ENCODE peak calls at places on chromosome X, in six cellular contexts. V, A, E, C, G and O are unnamed samples.

GRCh38 chrX:107447642-107448041 is 1.8 kb upstream of the FRMPD3 start:
- DNase-seq in V (no peak), A (no peak), E (no peak), C (no peak), G (no peak), O (no peak)

GRCh38 chrX:153609917-153610833 is 11.2 kb upstream of the CCNQ start:
- DNase-seq in V (peak), A (peak), E (peak), C (no peak), G (peak), O (no peak)

GRCh38 chrX:13761606-13762005 is 27.1 kb downstream of the OFD1 start:
- DNase-seq in V (no peak), A (peak), E (peak), C (no peak), G (no peak), O (no peak)

GRCh38 chrX:34875204-34875603 is 67.4 kb upstream of the FAM47B start:
- DNase-seq in V (peak), A (no peak), E (no peak), C (no peak), G (no peak), O (no peak)

GRCh38 chrX:63661676-63662075 is 123.3 kb downstream of the ARHGEF9 start:
- DNase-seq in V (no peak), A (no peak), E (no peak), C (no peak), G (no peak), O (no peak)

GRCh38 chrX:142095816-142096215 is 109.3 kb downstream of the MAGEC2 start:
- DNase-seq in V (no peak), A (no peak), E (no peak), C (no peak), G (no peak), O (no peak)

GRCh38 chrX:69229436-69229835 is 64.2 kb upstream of the PJA1 start:
- DNase-seq in V (no peak), A (no peak), E (no peak), C (no peak), G (no peak), O (no peak)

GRCh38 chrX:28850955-28851354 is 263.7 kb downstream of the IL1RAPL1 start:
- DNase-seq in V (no peak), A (no peak), E (no peak), C (no peak), G (no peak), O (no peak)

GRCh38 chrX:54799046-54799445 is 991 bp upstream of the ITIH6 start:
- DNase-seq in V (no peak), A (no peak), E (no peak), C (no peak), G (no peak), O (no peak)

GRCh38 chrX:153387987-153388721 is 13.0 kb downstream of the PNMA6E start:
- DNase-seq in V (no peak), A (no peak), E (no peak), C (no peak), G (no peak), O (no peak)

GRCh38 chrX:45900751-45901150 is 644.5 kb downstream of the ZNF674 start:
- DNase-seq in V (peak), A (no peak), E (no peak), C (no peak), G (no peak), O (no peak)

GRCh38 chrX:7709845-7710244 is 133.1 kb upstream of the VCX start:
- DNase-seq in V (no peak), A (no peak), E (no peak), C (no peak), G (no peak), O (no peak)

GRCh38 chrX:13815664-13816063 is 1.2 kb downstream of the GPM6B start:
- DNase-seq in V (no peak), A (no peak), E (no peak), C (no peak), G (no peak), O (no peak)

GRCh38 chrX:11647048-11647650 is 18.6 kb downstream of the ARHGAP6 start:
- DNase-seq in V (no peak), A (no peak), E (no peak), C (no peak), G (no peak), O (no peak)

GRCh38 chrX:24144528-24144927 is 5.0 kb upstream of the ZFX start:
- DNase-seq in V (no peak), A (no peak), E (no peak), C (no peak), G (no peak), O (no peak)

GRCh38 chrX:97027384-97027922 is 143.7 kb downstream of the RPA4 start:
- DNase-seq in V (peak), A (no peak), E (no peak), C (no peak), G (peak), O (no peak)

GRCh38 chrX:69372435-69372834 is 131.7 kb upstream of the NALF2 start:
- DNase-seq in V (no peak), A (no peak), E (no peak), C (no peak), G (no peak), O (no peak)

GRCh38 chrX:133668225-133668931 is 253.1 kb upstream of the GPC4 start:
- DNase-seq in V (no peak), A (no peak), E (no peak), C (no peak), G (no peak), O (no peak)

GRCh38 chrX:109871489-109871888 is 131.4 kb upstream of the TMEM164 start:
- DNase-seq in V (no peak), A (no peak), E (no peak), C (no peak), G (no peak), O (no peak)

GRCh38 chrX:132614297-132614696 is 125.5 kb upstream of the MBNL3 start:
- DNase-seq in V (peak), A (no peak), E (no peak), C (no peak), G (peak), O (no peak)

GRCh38 chrX:30659421-30659820 is 6.2 kb downstream of the GK start:
- DNase-seq in V (peak), A (peak), E (no peak), C (no peak), G (no peak), O (no peak)

GRCh38 chrX:13533726-13534125 is 35.7 kb upstream of the EGFL6 start:
- DNase-seq in V (peak), A (no peak), E (no peak), C (no peak), G (no peak), O (no peak)

GRCh38 chrX:7614616-7615015 is 228.4 kb upstream of the VCX start:
- DNase-seq in V (no peak), A (no peak), E (no peak), C (no peak), G (no peak), O (no peak)

GRCh38 chrX:10769696-10770619 is 149.6 kb upstream of the MID1 start:
- DNase-seq in V (no peak), A (no peak), E (no peak), C (no peak), G (no peak), O (no peak)

GRCh38 chrX:23382572-23382971 is 47.9 kb downstream of the PTCHD1 start:
- DNase-seq in V (no peak), A (no peak), E (no peak), C (no peak), G (no peak), O (no peak)

GRCh38 chrX:118179161-118179560 is 62.6 kb upstream of the KLHL13 start:
- DNase-seq in V (no peak), A (no peak), E (no peak), C (no peak), G (no peak), O (no peak)

GRCh38 chrX:31166416-31166815 is 94.6 kb upstream of the FTHL17 start:
- DNase-seq in V (no peak), A (no peak), E (no peak), C (no peak), G (no peak), O (no peak)

GRCh38 chrX:41388543-41388942 is 54.6 kb downstream of the DDX3X start:
- DNase-seq in V (no peak), A (no peak), E (no peak), C (no peak), G (peak), O (no peak)

GRCh38 chrX:114611018-114611619 is 27.2 kb downstream of the HTR2C start:
- DNase-seq in V (peak), A (peak), E (peak), C (no peak), G (peak), O (peak)

GRCh38 chrX:45771560-45772340 is 571.1 kb upstream of the DIPK2B start:
- DNase-seq in V (peak), A (no peak), E (no peak), C (no peak), G (no peak), O (no peak)

GRCh38 chrX:97026406-97026805 is 142.7 kb downstream of the RPA4 start:
- DNase-seq in V (peak), A (no peak), E (peak), C (no peak), G (no peak), O (no peak)

GRCh38 chrX:87049567-87049966 is 468.0 kb upstream of the KLHL4 start:
- DNase-seq in V (no peak), A (no peak), E (no peak), C (no peak), G (no peak), O (no peak)
- TF ChIP-seq CHD2 in V (no peak), A (no peak), E (no peak), C (no peak), G (no peak), O (no peak)

GRCh38 chrX:20507901-20508620 is 241.4 kb upstream of the RPS6KA3 start:
- DNase-seq in V (no peak), A (no peak), E (no peak), C (no peak), G (no peak), O (no peak)
- TF ChIP-seq CHD2 in V (no peak), A (no peak), E (no peak), C (no peak), G (no peak), O (no peak)

DNA sequence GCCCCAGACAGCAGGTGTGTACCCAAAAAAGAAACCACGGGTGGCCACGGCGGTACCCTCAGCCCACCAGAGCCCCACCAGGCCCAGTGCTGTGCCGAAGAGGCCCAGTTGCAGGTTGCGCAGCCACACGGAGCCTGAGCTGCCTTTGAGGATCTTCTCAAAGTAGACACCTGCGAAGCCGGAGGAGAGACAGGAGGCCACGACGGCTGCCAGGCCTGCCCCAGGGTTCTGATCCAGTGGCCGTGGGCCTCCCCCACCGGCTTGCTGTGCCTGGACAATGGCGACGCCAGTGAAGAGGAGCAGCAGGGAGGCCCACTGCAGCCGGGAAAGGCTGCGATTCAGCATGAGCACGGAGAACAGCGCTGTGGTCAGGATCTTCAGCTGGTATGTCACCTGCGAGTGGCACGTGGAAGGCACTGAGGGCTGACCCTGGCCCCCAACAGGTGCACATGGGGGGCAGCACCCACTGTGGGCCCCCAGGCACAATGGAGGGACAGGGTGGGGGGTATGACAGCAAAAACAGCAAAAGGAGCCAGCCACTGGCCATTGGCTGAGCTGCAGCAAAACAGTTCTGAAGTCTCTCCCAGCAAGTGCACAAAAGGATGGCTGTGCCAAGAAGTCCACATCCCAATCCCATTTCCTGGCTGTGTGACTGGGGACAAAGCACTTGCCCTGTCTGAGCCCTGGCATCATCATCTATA is 6.2 kb downstream of the SLC35A2 start:
- DNase-seq in V (no peak), A (no peak), E (no peak), C (no peak), G (no peak), O (no peak)
- TF ChIP-seq CHD2 in V (no peak), A (no peak), E (no peak), C (no peak), G (no peak), O (no peak)

DNA sequence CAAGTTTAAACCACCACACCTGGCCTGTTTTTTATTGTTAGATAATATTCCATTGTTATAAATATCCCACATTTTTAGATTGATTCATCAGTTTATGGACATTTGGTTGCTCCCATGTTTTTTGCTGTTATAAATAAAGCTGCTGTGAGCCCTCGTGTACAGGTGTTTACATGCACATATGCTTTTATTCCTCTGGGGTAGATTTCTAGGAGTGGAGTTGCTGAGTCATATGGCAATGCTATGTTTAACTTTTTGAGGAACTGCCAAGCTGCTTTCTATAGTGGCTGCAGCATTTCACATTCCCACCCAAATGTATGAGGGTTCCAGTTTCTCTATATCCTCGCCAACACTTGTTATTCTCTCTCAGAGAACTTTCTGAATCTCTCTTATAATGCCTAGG is 90.5 kb downstream of the TBL1X start:
- DNase-seq in V (no peak), A (no peak), E (no peak), C (no peak), G (no peak), O (no peak)
- TF ChIP-seq CHD2 in V (no peak), A (no peak), E (no peak), C (no peak), G (no peak), O (no peak)

GRCh38 chrX:39577976-39578962 is 519.5 kb downstream of the BCOR start:
- DNase-seq in V (no peak), A (no peak), E (no peak), C (peak), G (no peak), O (no peak)
- TF ChIP-seq CHD2 in V (no peak), A (no peak), E (no peak), C (no peak), G (no peak), O (no peak)

DNA sequence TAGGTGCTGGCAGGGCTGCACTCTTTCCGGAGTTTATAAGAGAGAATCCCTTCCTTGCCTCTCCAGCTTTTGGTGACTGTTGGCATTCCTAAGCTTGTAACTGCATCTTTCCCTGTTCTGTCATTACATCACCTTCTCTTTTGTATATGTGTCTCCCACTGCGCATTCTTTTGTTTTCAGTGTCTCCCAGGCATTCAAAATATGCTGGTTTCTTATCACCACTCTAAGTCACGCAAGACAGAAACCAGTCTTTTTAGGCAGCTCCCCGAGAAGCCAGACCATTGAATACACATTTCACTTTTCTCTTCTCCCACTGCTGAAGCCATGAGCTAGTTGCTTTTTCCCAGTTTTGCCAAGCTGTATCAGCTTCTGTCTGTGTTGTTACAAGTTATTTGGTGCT is 71.0 kb downstream of the LAS1L start:
- DNase-seq in V (no peak), A (no peak), E (no peak), C (no peak), G (no peak), O (no peak)
- TF ChIP-seq CHD2 in V (no peak), A (no peak), E (no peak), C (no peak), G (no peak), O (no peak)